ENCODE peak calls at places on chromosomes 16 and 17, in six cellular contexts. D is C1 segment of cervical spinal cord; H is heart right ventricle; X is naive thymus-derived CD4-positive, alpha-beta T cell; W is Right ventricle myocardium superior; N is progenitor cell of endocrine pancreas. B is an unnamed sample.

GRCh38 chr17:2399572-2400473 is 1.0 kb downstream of the MNT start:
- DNase-seq in D (peak), H (peak), X (peak), W (peak), N (peak), B (peak)

GRCh38 chr16:48963901-48964615 is 317.6 kb downstream of the CBLN1 start:
- DNase-seq in D (no peak), H (no peak), X (no peak), W (no peak), N (no peak), B (no peak)

GRCh38 chr17:73952498-73953205 is 250.8 kb upstream of the RPL38 start:
- DNase-seq in D (peak), H (peak), X (no peak), W (peak), N (peak), B (no peak)

GRCh38 chr17:8122923-8123694 is 797 bp downstream of the HES7 start:
- DNase-seq in D (no peak), H (peak), X (no peak), W (peak), N (no peak), B (no peak)

GRCh38 chr17:45719335-45720071 is 64.6 kb upstream of the CRHR1 start:
- DNase-seq in D (no peak), H (no peak), X (no peak), W (no peak), N (no peak), B (no peak)

GRCh38 chr16:84643677-84644076 is 4.6 kb upstream of the KLHL36 start:
- DNase-seq in D (no peak), H (no peak), X (no peak), W (no peak), N (no peak), B (no peak)

GRCh38 chr17:32873114-32873513 is 3.8 kb downstream of the MYO1D start:
- DNase-seq in D (no peak), H (no peak), X (no peak), W (no peak), N (no peak), B (no peak)

GRCh38 chr16:30068750-30069574 is 3.4 kb downstream of the ALDOA start:
- DNase-seq in D (no peak), H (no peak), X (peak), W (no peak), N (no peak), B (no peak)

GRCh38 chr16:67100569-67101300 is 9.0 kb upstream of the PHAF1 start:
- DNase-seq in D (no peak), H (no peak), X (no peak), W (no peak), N (no peak), B (no peak)

GRCh38 chr16:87203060-87203656 is 114.0 kb downstream of the C16orf95 start:
- DNase-seq in D (peak), H (no peak), X (no peak), W (peak), N (peak), B (peak)

GRCh38 chr16:72092832-72093447 is 480 bp downstream of the TXNL4B start:
- DNase-seq in D (no peak), H (no peak), X (no peak), W (no peak), N (no peak), B (no peak)

GRCh38 chr16:78953526-78953925 is 647.0 kb downstream of the MAF start:
- DNase-seq in D (no peak), H (no peak), X (no peak), W (no peak), N (no peak), B (no peak)

GRCh38 chr16:49918257-49918656 is 62.3 kb upstream of the ZNF423 start:
- DNase-seq in D (no peak), H (no peak), X (no peak), W (no peak), N (no peak), B (no peak)

GRCh38 chr17:30290077-30290476 is 1.7 kb downstream of the BLMH start:
- DNase-seq in D (no peak), H (no peak), X (no peak), W (no peak), N (no peak), B (no peak)

GRCh38 chr16:53945996-53946395 is 242.0 kb downstream of the FTO start:
- DNase-seq in D (no peak), H (no peak), X (no peak), W (no peak), N (no peak), B (no peak)

GRCh38 chr17:3692346-3692745 is 3.6 kb downstream of the P2RX5 start:
- DNase-seq in D (no peak), H (no peak), X (no peak), W (no peak), N (no peak), B (no peak)